ENCODE peak calls at places on chromosomes 4 and X, in six cellular contexts. Q is Calu3; C is CD8-positive, alpha-beta T cell; E is hippocampal formation; J is stimulated activated CD4-positive, alpha-beta T cell treated with anti-CD3 and anti-CD28 coated beads, Interleukin-4, amount 100 ng/mL, for 48 hours; B is NCI-H524. F is an unnamed sample.

GRCh38 chr4:99029852-99030251 is 34.3 kb downstream of the METAP1 start:
- DNase-seq in E (no peak), Q (no peak), J (no peak), B (no peak), C (no peak), F (no peak)

GRCh38 chrX:17633546-17633945 is 103.7 kb upstream of the SCML1 start:
- DNase-seq in C (no peak), E (no peak), Q (no peak), J (no peak), B (no peak), F (no peak)

GRCh38 chrX:153703036-153703370 is 15.3 kb downstream of the SLC6A8 start:
- DNase-seq in C (no peak), J (no peak), Q (no peak), B (no peak), E (no peak), F (no peak)

GRCh38 chr4:32207456-32207855 is 1487.3 kb downstream of the PCDH7 start:
- DNase-seq in C (no peak), E (no peak), Q (no peak), J (no peak), B (no peak), F (no peak)

GRCh38 chr4:3767569-3768288 is 1.5 kb downstream of the ADRA2C start:
- DNase-seq in J (no peak), B (peak; percentile 78), C (no peak), Q (peak; percentile 35), E (no peak), F (no peak)

GRCh38 chr4:57291911-57292310 is 181.7 kb upstream of the IGFBP7 start:
- DNase-seq in Q (no peak), J (no peak), B (no peak), C (no peak), E (no peak), F (no peak)

GRCh38 chr4:107939307-107939706 is 8.0 kb downstream of the CYP2U1 start:
- DNase-seq in E (no peak), Q (no peak), B (no peak), J (no peak), C (no peak), F (no peak)

GRCh38 chrX:111284615-111285294 is 14.5 kb upstream of the CAPN6 start:
- DNase-seq in E (no peak), C (no peak), J (no peak), B (no peak), Q (no peak), F (no peak)

GRCh38 chrX:78754917-78755316 is 7.4 kb downstream of the LPAR4 start:
- DNase-seq in C (no peak), B (no peak), J (no peak), E (no peak), Q (no peak), F (no peak)

GRCh38 chrX:102712967-102713677 is 874 bp downstream of the GPRASP2 start:
- DNase-seq in B (peak; percentile 61), E (peak; percentile 43), J (no peak), Q (peak; percentile 52), C (no peak), F (no peak)

GRCh38 chr4:7970031-7970946 is 30.6 kb upstream of the AFAP1 start:
- DNase-seq in E (no peak), J (peak; percentile 40), C (peak; percentile 53), Q (peak; percentile 73), B (no peak), F (no peak)

GRCh38 chrX:154411981-154412340 is 622 bp downstream of the TAFAZZIN start:
- DNase-seq in B (peak; percentile 67), C (peak; percentile 63), Q (peak; percentile 60), J (peak; percentile 42), E (no peak), F (no peak)

GRCh38 chr4:121189811-121190210 is 25.7 kb upstream of the TNIP3 start:
- DNase-seq in E (no peak), J (no peak), Q (no peak), B (no peak), C (peak; percentile 66), F (no peak)

GRCh38 chr4:48963042-48963679 is 22.9 kb upstream of the CWH43 start:
- DNase-seq in E (peak; percentile 76), Q (peak; percentile 80), C (peak; percentile 79), B (peak; percentile 89), J (peak; percentile 56), F (peak; percentile 52)

GRCh38 chrX:110671068-110671803 is 124.4 kb downstream of the CHRDL1 start:
- DNase-seq in E (no peak), B (no peak), J (no peak), C (no peak), Q (no peak), F (no peak)

GRCh38 chr4:99437686-99438577 is 2.8 kb upstream of the ADH7 start:
- DNase-seq in J (no peak), B (no peak), Q (no peak), C (no peak), E (no peak), F (no peak)

GRCh38 chrX:20500949-20501348 is 234.2 kb upstream of the RPS6KA3 start:
- DNase-seq in E (no peak), Q (no peak), B (no peak), C (no peak), J (no peak), F (no peak)

GRCh38 chr4:82648356-82648755 is 86.6 kb upstream of the TMEM150C start:
- DNase-seq in B (no peak), Q (no peak), C (no peak), J (no peak), E (no peak), F (no peak)

GRCh38 chr4:161629694-161630441 is 533.9 kb downstream of the FSTL5 start:
- DNase-seq in J (no peak), E (no peak), C (no peak), B (peak; percentile 18), Q (no peak), F (no peak)

GRCh38 chrX:14865201-14865600 is 7.7 kb downstream of the FANCB start:
- DNase-seq in B (no peak), J (no peak), E (peak; percentile 81), C (no peak), Q (no peak), F (no peak)

GRCh38 chr4:79255793-79256192 is 70.1 kb downstream of the NAA11 start:
- DNase-seq in J (no peak), E (no peak), B (no peak), Q (no peak), C (no peak), F (no peak)

GRCh38 chr4:82076809-82077208 is 297.0 kb downstream of the HNRNPD start:
- DNase-seq in J (no peak), C (no peak), Q (no peak), E (no peak), B (no peak), F (no peak)